ENCODE peak calls at places on chromosome 20, in four cellular contexts. One of them, this sample, is unnamed.

GRCh38 chr20:25286917-25287316 is 39.0 kb downstream of the PYGB start:
- DNase-seq in AG04450: no peak
- DNase-seq in heart left ventricle: peak
- DNase-seq in foreskin fibroblast: no peak
- DNase-seq in this sample: no peak

GRCh38 chr20:43844778-43845614 is 69.7 kb upstream of the TOX2 start:
- DNase-seq in AG04450: peak
- DNase-seq in heart left ventricle: peak
- DNase-seq in foreskin fibroblast: peak
- DNase-seq in this sample: peak

GRCh38 chr20:46674253-46675083 is 14.8 kb downstream of the TP53RK start:
- DNase-seq in AG04450: no peak
- DNase-seq in heart left ventricle: no peak
- DNase-seq in foreskin fibroblast: no peak
- DNase-seq in this sample: no peak

GRCh38 chr20:63791497-63792156 is 39.4 kb downstream of the ZBTB46 start:
- DNase-seq in AG04450: no peak
- DNase-seq in heart left ventricle: no peak
- DNase-seq in foreskin fibroblast: no peak
- DNase-seq in this sample: no peak

GRCh38 chr20:57498425-57499400 is 26.2 kb downstream of the CTCFL start:
- DNase-seq in AG04450: no peak
- DNase-seq in heart left ventricle: no peak
- DNase-seq in foreskin fibroblast: peak
- DNase-seq in this sample: no peak

GRCh38 chr20:36305602-36306556 is at the start of gene DLGAP4:
- DNase-seq in AG04450: no peak
- DNase-seq in heart left ventricle: no peak
- DNase-seq in foreskin fibroblast: no peak
- DNase-seq in this sample: no peak

GRCh38 chr20:50286609-50287008 is 96.0 kb downstream of the CEBPB start:
- DNase-seq in AG04450: no peak
- DNase-seq in heart left ventricle: peak
- DNase-seq in foreskin fibroblast: peak
- DNase-seq in this sample: peak

GRCh38 chr20:3786126-3786484 is 435 bp downstream of the CENPB start:
- DNase-seq in AG04450: no peak
- DNase-seq in heart left ventricle: peak
- DNase-seq in foreskin fibroblast: peak
- DNase-seq in this sample: no peak

GRCh38 chr20:58127731-58128130 is 100.7 kb downstream of the ANKRD60 start:
- DNase-seq in AG04450: no peak
- DNase-seq in heart left ventricle: no peak
- DNase-seq in foreskin fibroblast: peak
- DNase-seq in this sample: peak

GRCh38 chr20:44134897-44135810 is 51.8 kb downstream of the JPH2 start:
- DNase-seq in AG04450: no peak
- DNase-seq in heart left ventricle: no peak
- DNase-seq in foreskin fibroblast: no peak
- DNase-seq in this sample: no peak

GRCh38 chr20:4170621-4171537 is 155.5 kb upstream of the RNF24 start:
- DNase-seq in AG04450: no peak
- DNase-seq in heart left ventricle: no peak
- DNase-seq in foreskin fibroblast: peak
- DNase-seq in this sample: no peak

GRCh38 chr20:62143976-62144825 is 632 bp downstream of the SS18L1 start:
- DNase-seq in AG04450: no peak
- DNase-seq in heart left ventricle: peak
- DNase-seq in foreskin fibroblast: peak
- DNase-seq in this sample: peak

GRCh38 chr20:62625921-62626547 is 16.3 kb upstream of the SLCO4A1 start:
- DNase-seq in AG04450: no peak
- DNase-seq in heart left ventricle: no peak
- DNase-seq in foreskin fibroblast: no peak
- DNase-seq in this sample: no peak

GRCh38 chr20:58431134-58431533 is 42.1 kb downstream of the VAPB start:
- DNase-seq in AG04450: no peak
- DNase-seq in heart left ventricle: no peak
- DNase-seq in foreskin fibroblast: peak
- DNase-seq in this sample: no peak

GRCh38 chr20:2754426-2754825 is 46.0 kb downstream of the CPXM1 start:
- DNase-seq in AG04450: no peak
- DNase-seq in heart left ventricle: no peak
- DNase-seq in foreskin fibroblast: no peak
- DNase-seq in this sample: no peak

GRCh38 chr20:2751347-2751867 is 49.0 kb downstream of the CPXM1 start:
- DNase-seq in AG04450: no peak
- DNase-seq in heart left ventricle: no peak
- DNase-seq in foreskin fibroblast: no peak
- DNase-seq in this sample: no peak

GRCh38 chr20:2753456-2754040 is 46.9 kb downstream of the CPXM1 start:
- DNase-seq in AG04450: no peak
- DNase-seq in heart left ventricle: no peak
- DNase-seq in foreskin fibroblast: no peak
- DNase-seq in this sample: no peak

GRCh38 chr20:2751868-2752630 is 48.4 kb downstream of the CPXM1 start:
- DNase-seq in AG04450: no peak
- DNase-seq in heart left ventricle: no peak
- DNase-seq in foreskin fibroblast: peak
- DNase-seq in this sample: no peak

DNA sequence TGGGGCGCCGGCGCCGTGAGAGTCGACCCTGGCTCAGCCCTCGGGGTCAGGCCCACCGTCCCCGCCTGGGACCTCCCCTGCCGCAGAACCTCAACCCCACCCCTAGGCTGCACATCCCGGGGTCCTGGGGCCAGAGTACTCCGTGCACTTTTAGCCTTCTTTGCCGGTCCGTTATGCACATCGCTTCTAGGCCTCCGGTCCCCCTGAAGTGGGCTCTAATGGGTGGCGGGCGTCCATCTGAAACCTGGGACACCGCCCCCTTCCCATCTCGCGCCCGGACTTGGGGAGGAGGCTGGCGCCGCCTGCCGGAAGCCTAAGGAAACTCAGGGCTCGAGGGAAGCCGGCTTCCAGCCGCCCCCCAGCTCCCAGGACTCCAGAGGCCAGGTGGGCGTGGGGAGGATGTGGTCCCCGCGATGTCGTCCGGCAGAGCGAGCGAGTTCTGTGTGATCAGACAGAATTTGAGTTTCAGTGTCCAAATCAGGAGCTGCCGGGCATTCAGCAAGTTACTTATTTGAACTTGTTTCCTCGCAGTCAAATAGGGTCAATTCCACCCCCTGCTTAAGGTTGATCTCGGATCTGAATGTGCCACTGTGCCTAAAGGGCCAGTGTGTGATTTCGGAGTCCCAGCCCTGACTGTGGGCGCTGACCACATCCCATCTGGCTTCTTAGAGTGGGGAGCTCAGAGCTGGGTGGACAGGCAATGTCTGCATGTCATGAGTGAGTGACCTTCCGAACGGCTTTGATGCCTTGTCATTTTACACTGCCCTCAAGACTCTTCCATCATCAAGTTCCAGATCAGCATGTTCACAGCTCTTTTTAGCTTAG is 47.6 kb downstream of the CPXM1 start:
- DNase-seq in AG04450: no peak
- DNase-seq in heart left ventricle: no peak
- DNase-seq in foreskin fibroblast: peak
- DNase-seq in this sample: no peak
- H3K4me3 ChIP-seq in AG04450: peak
- H3K4me3 ChIP-seq in heart left ventricle: peak
- H3K4me3 ChIP-seq in foreskin fibroblast: peak
- H3K4me3 ChIP-seq in this sample: peak

DNA sequence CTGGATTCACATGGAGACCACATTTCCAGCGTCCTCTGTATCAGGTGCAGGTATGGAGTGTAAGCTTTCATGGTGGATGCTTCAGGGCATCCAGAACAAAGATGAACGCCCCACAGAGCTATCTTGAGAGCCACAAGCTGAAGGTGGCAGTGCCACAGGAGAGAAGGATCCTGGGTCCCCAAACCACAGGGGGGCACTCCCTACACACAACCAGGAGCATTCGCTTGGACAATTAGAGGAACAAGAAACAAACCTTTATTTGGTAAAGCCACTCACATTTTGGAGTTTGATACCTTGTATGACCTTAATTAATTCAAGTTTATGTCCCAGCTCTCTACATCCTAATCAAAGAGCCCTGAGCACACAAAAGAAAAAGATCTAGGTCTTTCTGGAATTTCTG is 406.3 kb downstream of the PREX1 start:
- DNase-seq in AG04450: no peak
- DNase-seq in heart left ventricle: no peak
- DNase-seq in foreskin fibroblast: no peak
- DNase-seq in this sample: no peak
- TF ChIP-seq CTCF in AG04450: no peak
- TF ChIP-seq CTCF in heart left ventricle: no peak
- TF ChIP-seq CTCF in foreskin fibroblast: no peak
- TF ChIP-seq CTCF in this sample: no peak

GRCh38 chr20:35263609-35264223 is 14.2 kb downstream of the MMP24OS start:
- DNase-seq in AG04450: no peak
- DNase-seq in heart left ventricle: no peak
- DNase-seq in foreskin fibroblast: no peak
- DNase-seq in this sample: no peak
- H3K4me3 ChIP-seq in AG04450: no peak
- H3K4me3 ChIP-seq in heart left ventricle: no peak
- H3K4me3 ChIP-seq in foreskin fibroblast: no peak
- H3K4me3 ChIP-seq in this sample: no peak

GRCh38 chr20:53581444-53582311 is 12.0 kb downstream of the ZNF217 start:
- DNase-seq in AG04450: no peak
- DNase-seq in heart left ventricle: peak
- DNase-seq in foreskin fibroblast: no peak
- DNase-seq in this sample: no peak

GRCh38 chr20:53579581-53580375 is 13.9 kb downstream of the ZNF217 start:
- DNase-seq in AG04450: no peak
- DNase-seq in heart left ventricle: no peak
- DNase-seq in foreskin fibroblast: peak
- DNase-seq in this sample: peak

GRCh38 chr20:53579266-53579580 is 14.4 kb downstream of the ZNF217 start:
- DNase-seq in AG04450: no peak
- DNase-seq in heart left ventricle: no peak
- DNase-seq in foreskin fibroblast: no peak
- DNase-seq in this sample: no peak

GRCh38 chr20:53580376-53581111 is 13.1 kb downstream of the ZNF217 start:
- DNase-seq in AG04450: no peak
- DNase-seq in heart left ventricle: no peak
- DNase-seq in foreskin fibroblast: no peak
- DNase-seq in this sample: no peak

DNA sequence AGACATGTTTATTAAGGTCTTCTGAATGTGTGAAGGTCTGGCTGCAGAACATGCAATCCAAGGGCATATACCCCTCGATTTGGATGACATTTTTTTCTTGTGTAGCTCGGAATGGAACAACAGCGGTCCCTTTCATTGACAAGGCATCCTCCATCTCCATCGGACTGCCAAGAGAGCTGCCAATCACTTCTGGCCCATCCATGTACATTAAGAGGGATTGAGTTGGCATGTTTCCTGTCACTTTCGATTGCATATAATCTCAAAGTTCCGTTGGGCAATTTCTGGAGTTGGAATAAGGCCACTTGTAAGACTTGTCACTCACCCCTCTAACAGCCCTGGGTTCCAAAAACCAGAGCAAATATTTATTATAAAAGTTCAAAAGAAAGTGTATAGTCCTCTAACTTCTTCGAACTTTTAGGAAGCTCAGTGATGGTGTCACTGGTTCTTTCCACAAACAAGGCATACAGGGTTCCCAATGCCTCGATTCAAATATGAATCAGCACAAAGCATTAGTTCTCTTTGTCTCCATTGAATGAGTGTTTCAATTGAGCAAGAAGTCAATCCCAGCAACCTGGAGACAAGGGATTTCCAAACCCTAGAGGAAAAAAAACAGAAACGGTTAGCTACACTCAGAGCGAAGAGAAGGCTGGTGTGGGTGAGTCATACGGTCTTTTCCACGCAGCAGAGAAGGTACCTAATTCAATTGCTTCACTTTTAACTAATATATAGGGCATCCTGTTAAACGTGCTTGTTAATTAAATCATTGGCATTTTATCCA is 10.9 kb downstream of the ZNF217 start:
- DNase-seq in AG04450: peak
- DNase-seq in heart left ventricle: no peak
- DNase-seq in foreskin fibroblast: peak
- DNase-seq in this sample: peak
- TF ChIP-seq CTCF in AG04450: no peak
- TF ChIP-seq CTCF in heart left ventricle: no peak
- TF ChIP-seq CTCF in foreskin fibroblast: no peak
- TF ChIP-seq CTCF in this sample: no peak